ENCODE peak calls at places on chromosomes 4 and X, in ten cellular contexts. B is activated CD4-positive, alpha-beta T cell treated with anti-CD3 and anti-CD28 coated beads, Interleukin-2, amount 50 U/mL, for 1 hour; Y is skeletal muscle cell; I is left ventricle myocardium superior; H is nephron progenitor cell; L is lung microvascular endothelial cell; O is transverse colon; S is body of pancreas; E is right cardiac atrium; D is AG09319. T is an unnamed sample.

GRCh38 chrX:19372170-19373033 is 28.7 kb downstream of the PDHA1 start:
- DNase-seq in B (peak), Y (peak), I (peak), H (peak), L (peak), O (peak), S (peak), E (peak), D (peak), T (peak)

GRCh38 chr4:165716472-165716871 is 156.6 kb upstream of the TLL1 start:
- DNase-seq in B (no peak), Y (no peak), I (peak), H (no peak), L (no peak), O (no peak), S (no peak), E (peak), D (no peak), T (no peak)

GRCh38 chr4:55172694-55173287 is 47.4 kb upstream of the KDR start:
- DNase-seq in B (no peak), Y (peak), I (peak), H (no peak), L (peak), O (no peak), S (no peak), E (peak), D (no peak), T (no peak)

GRCh38 chrX:149511081-149511480 is 6.0 kb upstream of the IDS start:
- DNase-seq in B (no peak), Y (no peak), I (no peak), H (no peak), L (no peak), O (no peak), S (no peak), E (no peak), D (no peak), T (no peak)

GRCh38 chr4:173505924-173506779 is 23.9 kb downstream of the HAND2 start:
- DNase-seq in B (peak), Y (no peak), I (peak), H (peak), L (peak), O (peak), S (peak), E (peak), D (no peak), T (no peak)

GRCh38 chr4:81030061-81030616 is 369 bp upstream of the BMP3 start:
- DNase-seq in B (no peak), Y (no peak), I (no peak), H (no peak), L (no peak), O (no peak), S (no peak), E (no peak), D (no peak), T (no peak)

GRCh38 chr4:48222491-48222890 is 47.1 kb downstream of the TEC start:
- DNase-seq in B (no peak), Y (no peak), I (no peak), H (no peak), L (no peak), O (no peak), S (no peak), E (no peak), D (no peak), T (no peak)

GRCh38 chr4:179836179-179837075 is 2394.2 kb upstream of the AGA start:
- DNase-seq in B (no peak), Y (no peak), I (no peak), H (no peak), L (no peak), O (no peak), S (no peak), E (no peak), D (no peak), T (no peak)

GRCh38 chrX:12970691-12971202 is 4.2 kb upstream of the TMSB4X start:
- DNase-seq in B (peak), Y (peak), I (no peak), H (no peak), L (peak), O (no peak), S (peak), E (no peak), D (no peak), T (no peak)

GRCh38 chrX:29447867-29448266 is 767.5 kb upstream of the MAGEB2 start:
- DNase-seq in B (no peak), Y (peak), I (no peak), H (no peak), L (no peak), O (no peak), S (no peak), E (no peak), D (no peak), T (no peak)

GRCh38 chr4:1211951-1212545 is 36.9 kb downstream of the CTBP1 start:
- DNase-seq in B (no peak), Y (no peak), I (peak), H (no peak), L (no peak), O (no peak), S (peak), E (peak), D (no peak), T (peak)

GRCh38 chrX:31546130-31546529 is 474.3 kb upstream of the FTHL17 start:
- DNase-seq in B (no peak), Y (peak), I (no peak), H (no peak), L (peak), O (no peak), S (no peak), E (no peak), D (no peak), T (no peak)

GRCh38 chr4:10082459-10083272 is 33.9 kb downstream of the WDR1 start:
- DNase-seq in B (no peak), Y (no peak), I (peak), H (no peak), L (no peak), O (peak), S (peak), E (no peak), D (no peak), T (no peak)

GRCh38 chrX:20529301-20529700 is 262.6 kb upstream of the RPS6KA3 start:
- DNase-seq in B (no peak), Y (no peak), I (no peak), H (no peak), L (no peak), O (no peak), S (no peak), E (no peak), D (no peak), T (no peak)

GRCh38 chrX:138711399-138712347 is at the start of gene FGF13:
- DNase-seq in B (no peak), Y (no peak), I (peak), H (peak), L (no peak), O (peak), S (peak), E (peak), D (no peak), T (peak)

T was measured in prostate gland.